ENCODE peak calls at places on chromosomes 7 and 10, in six cellular contexts. One of them, this sample, is unnamed. For H3K27me3 and H3K4me1, the result is how much of the 10 kb centered on the place peaks cover.

GRCh38 chr7:140719711-140720110 is 23.2 kb downstream of the NDUFB2 start:
- DNase-seq in adrenal gland: no peak
- DNase-seq in left ventricle myocardium inferior: no peak
- DNase-seq in esophagus squamous epithelium: no peak
- DNase-seq in IMR-90: peak
- DNase-seq in tibial artery: no peak
- DNase-seq in this sample: no peak

GRCh38 chr10:12834721-12835120 is 166.8 kb downstream of the CCDC3 start:
- DNase-seq in IMR-90: no peak
- DNase-seq in esophagus squamous epithelium: no peak
- DNase-seq in tibial artery: peak
- DNase-seq in left ventricle myocardium inferior: no peak
- DNase-seq in adrenal gland: no peak
- DNase-seq in this sample: no peak

GRCh38 chr10:59799421-59799820 is 46.2 kb upstream of the MRLN start:
- DNase-seq in tibial artery: no peak
- DNase-seq in esophagus squamous epithelium: no peak
- DNase-seq in left ventricle myocardium inferior: no peak
- DNase-seq in IMR-90: no peak
- DNase-seq in adrenal gland: no peak
- DNase-seq in this sample: no peak

GRCh38 chr10:84574101-84574500 is 245.7 kb downstream of the CCSER2 start:
- DNase-seq in adrenal gland: no peak
- DNase-seq in tibial artery: no peak
- DNase-seq in left ventricle myocardium inferior: no peak
- DNase-seq in esophagus squamous epithelium: no peak
- DNase-seq in IMR-90: no peak
- DNase-seq in this sample: no peak

GRCh38 chr7:81321922-81322321 is 403.1 kb upstream of the SEMA3C start:
- DNase-seq in left ventricle myocardium inferior: no peak
- DNase-seq in IMR-90: no peak
- DNase-seq in tibial artery: no peak
- DNase-seq in esophagus squamous epithelium: no peak
- DNase-seq in adrenal gland: no peak
- DNase-seq in this sample: no peak

GRCh38 chr10:74841265-74841973 is 15.0 kb downstream of the KAT6B start:
- DNase-seq in IMR-90: peak
- DNase-seq in adrenal gland: peak
- DNase-seq in left ventricle myocardium inferior: peak
- DNase-seq in tibial artery: no peak
- DNase-seq in esophagus squamous epithelium: no peak
- DNase-seq in this sample: no peak

GRCh38 chr7:123041085-123041484 is 45.6 kb upstream of the TAS2R16 start:
- DNase-seq in esophagus squamous epithelium: no peak
- DNase-seq in left ventricle myocardium inferior: no peak
- DNase-seq in IMR-90: no peak
- DNase-seq in adrenal gland: no peak
- DNase-seq in tibial artery: no peak
- DNase-seq in this sample: peak

GRCh38 chr10:62779487-62780248 is 24.9 kb upstream of the ADO start:
- DNase-seq in left ventricle myocardium inferior: no peak
- DNase-seq in esophagus squamous epithelium: no peak
- DNase-seq in adrenal gland: peak
- DNase-seq in IMR-90: peak
- DNase-seq in tibial artery: no peak
- DNase-seq in this sample: no peak

GRCh38 chr10:30493609-30494530 is 59.9 kb downstream of the MAP3K8 start:
- DNase-seq in tibial artery: peak
- DNase-seq in IMR-90: peak
- DNase-seq in adrenal gland: peak
- DNase-seq in esophagus squamous epithelium: no peak
- DNase-seq in left ventricle myocardium inferior: peak
- DNase-seq in this sample: peak

GRCh38 chr7:137073571-137074325 is 205.3 kb downstream of the CHRM2 start:
- DNase-seq in esophagus squamous epithelium: no peak
- DNase-seq in adrenal gland: no peak
- DNase-seq in left ventricle myocardium inferior: no peak
- DNase-seq in IMR-90: peak
- DNase-seq in tibial artery: no peak
- DNase-seq in this sample: no peak

GRCh38 chr10:117246997-117247667 is 6.2 kb downstream of the SLC18A2 start:
- DNase-seq in left ventricle myocardium inferior: no peak
- DNase-seq in esophagus squamous epithelium: no peak
- DNase-seq in IMR-90: no peak
- DNase-seq in adrenal gland: no peak
- DNase-seq in tibial artery: no peak
- DNase-seq in this sample: no peak

GRCh38 chr10:88490216-88490980 is 92.7 kb downstream of the RNLS start:
- DNase-seq in IMR-90: no peak
- DNase-seq in esophagus squamous epithelium: no peak
- DNase-seq in tibial artery: no peak
- DNase-seq in left ventricle myocardium inferior: no peak
- DNase-seq in adrenal gland: no peak
- DNase-seq in this sample: no peak

GRCh38 chr10:5292196-5292735 is 72.5 kb upstream of the UCN3 start:
- DNase-seq in adrenal gland: no peak
- DNase-seq in tibial artery: no peak
- DNase-seq in IMR-90: no peak
- DNase-seq in left ventricle myocardium inferior: no peak
- DNase-seq in esophagus squamous epithelium: no peak
- DNase-seq in this sample: no peak

GRCh38 chr7:134331393-134331792 is 14.7 kb upstream of the SLC35B4 start:
- DNase-seq in IMR-90: no peak
- DNase-seq in adrenal gland: no peak
- DNase-seq in tibial artery: no peak
- DNase-seq in esophagus squamous epithelium: no peak
- DNase-seq in left ventricle myocardium inferior: no peak
- DNase-seq in this sample: no peak

GRCh38 chr7:39083781-39084180 is 106.1 kb downstream of the POU6F2 start:
- DNase-seq in left ventricle myocardium inferior: no peak
- DNase-seq in esophagus squamous epithelium: no peak
- DNase-seq in tibial artery: no peak
- DNase-seq in IMR-90: no peak
- DNase-seq in adrenal gland: no peak
- DNase-seq in this sample: no peak

GRCh38 chr7:46603780-46604725 is 683.0 kb upstream of the IGFBP3 start:
- DNase-seq in IMR-90: peak
- DNase-seq in esophagus squamous epithelium: no peak
- DNase-seq in left ventricle myocardium inferior: peak
- DNase-seq in tibial artery: peak
- DNase-seq in adrenal gland: peak
- DNase-seq in this sample: no peak

GRCh38 chr10:75058142-75058541 is 53.3 kb upstream of the SAMD8 start:
- DNase-seq in IMR-90: no peak
- DNase-seq in esophagus squamous epithelium: no peak
- DNase-seq in left ventricle myocardium inferior: no peak
- DNase-seq in tibial artery: no peak
- DNase-seq in adrenal gland: no peak
- DNase-seq in this sample: no peak

GRCh38 chr10:111511751-111512150 is 434.9 kb downstream of the ADRA2A start:
- DNase-seq in adrenal gland: no peak
- DNase-seq in IMR-90: no peak
- DNase-seq in left ventricle myocardium inferior: no peak
- DNase-seq in tibial artery: no peak
- DNase-seq in esophagus squamous epithelium: no peak
- DNase-seq in this sample: no peak

GRCh38 chr10:74677951-74678350 is 148.4 kb upstream of the KAT6B start:
- DNase-seq in IMR-90: no peak
- DNase-seq in adrenal gland: no peak
- DNase-seq in tibial artery: no peak
- DNase-seq in left ventricle myocardium inferior: no peak
- DNase-seq in esophagus squamous epithelium: no peak
- DNase-seq in this sample: no peak

GRCh38 chr7:40530292-40530691 is 395.5 kb downstream of the SUGCT start:
- DNase-seq in tibial artery: no peak
- DNase-seq in adrenal gland: no peak
- DNase-seq in left ventricle myocardium inferior: no peak
- DNase-seq in esophagus squamous epithelium: no peak
- DNase-seq in IMR-90: peak
- DNase-seq in this sample: no peak

GRCh38 chr7:23157679-23158078 is 24.2 kb upstream of the NUP42 start:
- DNase-seq in tibial artery: no peak
- DNase-seq in left ventricle myocardium inferior: no peak
- DNase-seq in IMR-90: no peak
- DNase-seq in esophagus squamous epithelium: no peak
- DNase-seq in adrenal gland: no peak
- DNase-seq in this sample: no peak

GRCh38 chr10:94005050-94005449 is 11.3 kb downstream of the PLCE1 start:
- DNase-seq in adrenal gland: no peak
- DNase-seq in esophagus squamous epithelium: no peak
- DNase-seq in IMR-90: peak
- DNase-seq in left ventricle myocardium inferior: no peak
- DNase-seq in tibial artery: no peak
- DNase-seq in this sample: no peak

GRCh38 chr10:122376364-122376961 is 2.0 kb downstream of the PLEKHA1 start:
- DNase-seq in left ventricle myocardium inferior: no peak
- DNase-seq in adrenal gland: no peak
- DNase-seq in tibial artery: no peak
- DNase-seq in esophagus squamous epithelium: no peak
- DNase-seq in IMR-90: no peak
- DNase-seq in this sample: no peak

DNA sequence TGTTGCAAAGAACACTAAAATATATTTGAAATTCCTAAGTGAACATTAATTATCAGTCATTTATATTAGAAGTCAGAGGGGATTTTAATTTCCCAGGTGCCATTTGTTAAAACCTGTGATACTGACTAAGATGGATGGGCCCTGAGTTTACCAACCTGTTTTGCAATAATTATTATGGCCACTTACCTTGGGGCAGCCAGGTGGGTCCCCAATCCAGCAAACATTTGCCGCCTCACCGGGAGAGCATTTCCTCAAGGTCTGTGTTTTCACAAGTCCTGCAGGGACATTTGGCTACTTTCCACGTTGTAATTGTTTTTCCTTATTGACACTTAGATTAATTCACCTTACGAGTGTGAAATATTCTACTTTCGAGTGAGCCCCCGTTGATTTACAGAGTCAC is 251.2 kb upstream of the PPP2R2D start:
- DNase-seq in IMR-90: no peak
- DNase-seq in esophagus squamous epithelium: no peak
- DNase-seq in tibial artery: no peak
- DNase-seq in adrenal gland: no peak
- DNase-seq in left ventricle myocardium inferior: no peak
- DNase-seq in this sample: no peak
- H3K27me3 ChIP-seq in IMR-90: under half
- H3K27me3 ChIP-seq in esophagus squamous epithelium: under half
- H3K27me3 ChIP-seq in tibial artery: under half
- H3K27me3 ChIP-seq in adrenal gland: under half
- H3K27me3 ChIP-seq in left ventricle myocardium inferior: half or more
- H3K27me3 ChIP-seq in this sample: under half

DNA sequence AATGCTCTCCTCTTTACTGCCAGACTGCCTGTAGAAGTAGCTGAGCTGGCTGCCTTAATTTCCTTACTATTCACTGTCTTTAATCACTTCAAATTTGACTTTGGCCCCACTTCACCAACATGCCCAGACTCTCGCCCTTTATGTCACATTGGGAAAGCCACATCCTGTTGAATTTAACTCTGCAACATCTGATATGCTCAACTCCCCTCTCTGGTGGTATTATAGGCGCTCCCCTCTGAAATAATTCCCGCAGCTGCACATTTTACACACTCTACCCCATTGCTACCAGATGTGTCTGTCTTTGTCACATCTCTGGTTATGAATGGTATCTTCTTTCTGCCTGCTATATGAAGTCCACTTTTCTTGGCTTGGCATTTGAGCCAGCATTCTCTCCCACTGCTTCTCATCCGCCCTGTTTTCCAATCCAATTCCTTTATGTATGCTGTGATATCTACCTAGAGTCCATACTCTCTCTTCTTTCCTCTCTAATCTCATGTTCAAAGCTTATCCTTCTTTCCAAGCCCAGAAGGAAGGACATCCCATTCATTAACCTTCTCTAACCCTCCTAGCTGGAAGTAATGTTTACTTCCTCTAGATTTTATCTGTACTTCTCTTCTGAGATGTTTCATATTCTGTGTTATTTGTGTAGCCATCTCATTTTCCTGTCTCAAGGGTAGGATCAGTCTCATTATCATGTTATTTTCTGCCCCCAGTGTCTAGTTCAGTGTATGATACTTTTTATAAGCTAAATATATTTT is 134.5 kb downstream of the ST7 start:
- DNase-seq in adrenal gland: no peak
- DNase-seq in tibial artery: no peak
- DNase-seq in IMR-90: no peak
- DNase-seq in esophagus squamous epithelium: no peak
- DNase-seq in left ventricle myocardium inferior: no peak
- DNase-seq in this sample: no peak
- H3K4me1 ChIP-seq in adrenal gland: under half
- H3K4me1 ChIP-seq in tibial artery: under half
- H3K4me1 ChIP-seq in IMR-90: under half
- H3K4me1 ChIP-seq in esophagus squamous epithelium: under half
- H3K4me1 ChIP-seq in left ventricle myocardium inferior: half or more
- H3K4me1 ChIP-seq in this sample: under half

DNA sequence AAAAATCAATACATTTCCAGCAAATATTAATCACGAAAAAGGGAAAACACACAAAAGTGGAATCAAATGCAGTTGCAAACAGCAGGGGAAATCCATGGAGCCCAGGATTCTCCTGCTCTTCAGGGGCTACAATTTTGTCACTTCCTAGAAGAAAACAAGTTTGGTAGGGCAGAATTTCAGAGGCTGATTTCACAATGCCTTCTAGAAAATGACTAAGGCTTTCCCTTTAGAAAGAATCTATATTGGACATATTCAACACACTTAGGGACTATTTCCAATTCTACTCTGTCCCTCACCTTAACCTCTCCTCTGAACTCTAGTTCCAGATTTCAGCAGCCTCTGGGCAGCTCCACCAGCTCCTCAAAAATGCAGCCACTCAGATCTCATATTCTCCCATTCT is 111.3 kb downstream of the HECTD2 start:
- DNase-seq in adrenal gland: no peak
- DNase-seq in IMR-90: peak
- DNase-seq in esophagus squamous epithelium: no peak
- DNase-seq in left ventricle myocardium inferior: no peak
- DNase-seq in tibial artery: no peak
- DNase-seq in this sample: no peak
- H3K27me3 ChIP-seq in adrenal gland: under half
- H3K27me3 ChIP-seq in IMR-90: under half
- H3K27me3 ChIP-seq in esophagus squamous epithelium: under half
- H3K27me3 ChIP-seq in left ventricle myocardium inferior: under half
- H3K27me3 ChIP-seq in tibial artery: under half
- H3K27me3 ChIP-seq in this sample: under half

DNA sequence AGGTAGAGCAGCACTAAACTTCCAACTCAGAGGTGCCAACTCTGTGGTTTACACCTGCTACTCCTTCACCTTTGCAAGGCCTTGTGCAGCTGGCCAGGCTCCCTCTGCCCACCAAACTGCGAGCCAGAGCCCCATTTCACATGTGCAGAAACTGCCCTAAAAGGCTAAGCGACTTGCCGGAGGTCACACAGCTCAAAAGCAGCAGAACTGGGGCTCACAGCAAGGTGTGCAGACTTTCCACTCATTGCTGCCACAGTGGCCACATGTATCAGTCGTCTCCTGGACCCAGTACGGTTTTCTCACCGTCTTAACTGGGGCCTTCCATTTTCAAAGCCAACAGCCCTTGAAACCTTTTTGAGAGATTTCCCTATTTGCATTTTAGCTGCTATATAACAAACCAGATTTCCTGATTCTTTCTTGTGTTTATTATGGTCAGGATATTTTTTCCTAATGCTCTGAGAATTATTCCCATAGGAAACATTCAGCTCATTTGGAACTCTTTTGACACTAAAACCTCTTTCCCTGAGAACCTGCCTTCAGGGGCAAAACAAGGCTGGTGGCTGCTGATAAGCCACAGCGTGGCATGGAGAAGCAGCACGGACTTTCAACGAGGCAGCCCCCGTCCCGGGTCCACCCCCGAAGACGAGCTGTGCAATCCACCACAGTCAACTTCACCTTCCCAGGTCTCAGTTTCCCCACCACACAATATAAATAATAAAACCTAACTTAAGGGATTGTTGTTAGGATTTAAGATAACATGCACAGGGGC is 29.9 kb downstream of the SORBS1 start:
- DNase-seq in tibial artery: no peak
- DNase-seq in left ventricle myocardium inferior: no peak
- DNase-seq in adrenal gland: no peak
- DNase-seq in IMR-90: no peak
- DNase-seq in esophagus squamous epithelium: no peak
- DNase-seq in this sample: no peak
- H3K4me1 ChIP-seq in tibial artery: half or more
- H3K4me1 ChIP-seq in left ventricle myocardium inferior: half or more
- H3K4me1 ChIP-seq in adrenal gland: under half
- H3K4me1 ChIP-seq in IMR-90: under half
- H3K4me1 ChIP-seq in esophagus squamous epithelium: half or more
- H3K4me1 ChIP-seq in this sample: under half

This sample was measured in SJSA1.